ENCODE peak calls at places on chromosomes 3 and 15, in eight cellular contexts. One of them, this sample, is unnamed.

GRCh38 chr3:149898771-149899170 is 71.9 kb downstream of the PFN2 start:
- DNase-seq in stimulated activated CD4-positive, alpha-beta T cell treated with anti-CD3 and anti-CD28 coated beads, Interleukin-2, amount 100 ng/mL, for 48 hours: no peak
- DNase-seq in natural killer cell: no peak
- DNase-seq in GM04504: no peak
- DNase-seq in left colon: no peak
- DNase-seq in kidney tubule cell: peak
- DNase-seq in osteocyte: no peak
- DNase-seq in cardiac muscle cell: peak
- DNase-seq in this sample: peak

GRCh38 chr3:104547040-104547439 is 819.7 kb upstream of the ALCAM start:
- DNase-seq in stimulated activated CD4-positive, alpha-beta T cell treated with anti-CD3 and anti-CD28 coated beads, Interleukin-2, amount 100 ng/mL, for 48 hours: no peak
- DNase-seq in natural killer cell: no peak
- DNase-seq in GM04504: no peak
- DNase-seq in left colon: no peak
- DNase-seq in kidney tubule cell: no peak
- DNase-seq in osteocyte: no peak
- DNase-seq in cardiac muscle cell: no peak
- DNase-seq in this sample: no peak

GRCh38 chr3:186844908-186845307 is 2.4 kb downstream of the ADIPOQ start:
- DNase-seq in stimulated activated CD4-positive, alpha-beta T cell treated with anti-CD3 and anti-CD28 coated beads, Interleukin-2, amount 100 ng/mL, for 48 hours: no peak
- DNase-seq in natural killer cell: no peak
- DNase-seq in GM04504: no peak
- DNase-seq in left colon: no peak
- DNase-seq in kidney tubule cell: no peak
- DNase-seq in osteocyte: peak
- DNase-seq in cardiac muscle cell: no peak
- DNase-seq in this sample: no peak

GRCh38 chr3:53744351-53744750 is 101.9 kb downstream of the CHDH start:
- DNase-seq in stimulated activated CD4-positive, alpha-beta T cell treated with anti-CD3 and anti-CD28 coated beads, Interleukin-2, amount 100 ng/mL, for 48 hours: no peak
- DNase-seq in natural killer cell: no peak
- DNase-seq in GM04504: no peak
- DNase-seq in left colon: peak
- DNase-seq in kidney tubule cell: peak
- DNase-seq in osteocyte: no peak
- DNase-seq in cardiac muscle cell: no peak
- DNase-seq in this sample: no peak

GRCh38 chr3:122533931-122534334 is 19.2 kb upstream of the KPNA1 start:
- DNase-seq in stimulated activated CD4-positive, alpha-beta T cell treated with anti-CD3 and anti-CD28 coated beads, Interleukin-2, amount 100 ng/mL, for 48 hours: peak
- DNase-seq in natural killer cell: no peak
- DNase-seq in GM04504: peak
- DNase-seq in left colon: no peak
- DNase-seq in kidney tubule cell: peak
- DNase-seq in osteocyte: no peak
- DNase-seq in cardiac muscle cell: peak
- DNase-seq in this sample: peak

GRCh38 chr3:177459397-177459796 is 262.1 kb upstream of the TBL1XR1 start:
- DNase-seq in stimulated activated CD4-positive, alpha-beta T cell treated with anti-CD3 and anti-CD28 coated beads, Interleukin-2, amount 100 ng/mL, for 48 hours: no peak
- DNase-seq in natural killer cell: no peak
- DNase-seq in GM04504: no peak
- DNase-seq in left colon: no peak
- DNase-seq in kidney tubule cell: peak
- DNase-seq in osteocyte: no peak
- DNase-seq in cardiac muscle cell: peak
- DNase-seq in this sample: peak

GRCh38 chr3:23256741-23257435 is 53.8 kb downstream of the UBE2E2 start:
- DNase-seq in stimulated activated CD4-positive, alpha-beta T cell treated with anti-CD3 and anti-CD28 coated beads, Interleukin-2, amount 100 ng/mL, for 48 hours: no peak
- DNase-seq in natural killer cell: no peak
- DNase-seq in GM04504: no peak
- DNase-seq in left colon: no peak
- DNase-seq in kidney tubule cell: no peak
- DNase-seq in osteocyte: no peak
- DNase-seq in cardiac muscle cell: no peak
- DNase-seq in this sample: no peak

GRCh38 chr3:81702126-81702525 is 59.3 kb downstream of the GBE1 start:
- DNase-seq in stimulated activated CD4-positive, alpha-beta T cell treated with anti-CD3 and anti-CD28 coated beads, Interleukin-2, amount 100 ng/mL, for 48 hours: no peak
- DNase-seq in natural killer cell: no peak
- DNase-seq in GM04504: no peak
- DNase-seq in left colon: no peak
- DNase-seq in kidney tubule cell: no peak
- DNase-seq in osteocyte: no peak
- DNase-seq in cardiac muscle cell: no peak
- DNase-seq in this sample: no peak

GRCh38 chr15:74010929-74011540 is 16.5 kb downstream of the PML start:
- DNase-seq in stimulated activated CD4-positive, alpha-beta T cell treated with anti-CD3 and anti-CD28 coated beads, Interleukin-2, amount 100 ng/mL, for 48 hours: no peak
- DNase-seq in natural killer cell: no peak
- DNase-seq in GM04504: no peak
- DNase-seq in left colon: no peak
- DNase-seq in kidney tubule cell: peak
- DNase-seq in osteocyte: no peak
- DNase-seq in cardiac muscle cell: peak
- DNase-seq in this sample: peak

GRCh38 chr15:68994981-68995753 is 19.3 kb upstream of the NOX5 start:
- DNase-seq in stimulated activated CD4-positive, alpha-beta T cell treated with anti-CD3 and anti-CD28 coated beads, Interleukin-2, amount 100 ng/mL, for 48 hours: no peak
- DNase-seq in natural killer cell: no peak
- DNase-seq in GM04504: no peak
- DNase-seq in left colon: no peak
- DNase-seq in kidney tubule cell: no peak
- DNase-seq in osteocyte: peak
- DNase-seq in cardiac muscle cell: no peak
- DNase-seq in this sample: no peak

GRCh38 chr15:99925661-99926461 is 192.6 kb upstream of the LYSMD4 start:
- DNase-seq in stimulated activated CD4-positive, alpha-beta T cell treated with anti-CD3 and anti-CD28 coated beads, Interleukin-2, amount 100 ng/mL, for 48 hours: peak
- DNase-seq in natural killer cell: peak
- DNase-seq in GM04504: no peak
- DNase-seq in left colon: peak
- DNase-seq in kidney tubule cell: peak
- DNase-seq in osteocyte: peak
- DNase-seq in cardiac muscle cell: peak
- DNase-seq in this sample: no peak

GRCh38 chr3:15659254-15659975 is 57.9 kb downstream of the BTD start:
- DNase-seq in stimulated activated CD4-positive, alpha-beta T cell treated with anti-CD3 and anti-CD28 coated beads, Interleukin-2, amount 100 ng/mL, for 48 hours: no peak
- DNase-seq in natural killer cell: no peak
- DNase-seq in GM04504: no peak
- DNase-seq in left colon: no peak
- DNase-seq in kidney tubule cell: peak
- DNase-seq in osteocyte: no peak
- DNase-seq in cardiac muscle cell: peak
- DNase-seq in this sample: peak

GRCh38 chr3:42735021-42735420 is 32.4 kb upstream of the HHATL start:
- DNase-seq in stimulated activated CD4-positive, alpha-beta T cell treated with anti-CD3 and anti-CD28 coated beads, Interleukin-2, amount 100 ng/mL, for 48 hours: no peak
- DNase-seq in natural killer cell: no peak
- DNase-seq in GM04504: no peak
- DNase-seq in left colon: no peak
- DNase-seq in kidney tubule cell: no peak
- DNase-seq in osteocyte: peak
- DNase-seq in cardiac muscle cell: no peak
- DNase-seq in this sample: no peak

GRCh38 chr15:31367021-31367729 is 40.5 kb downstream of the KLF13 start:
- DNase-seq in stimulated activated CD4-positive, alpha-beta T cell treated with anti-CD3 and anti-CD28 coated beads, Interleukin-2, amount 100 ng/mL, for 48 hours: no peak
- DNase-seq in natural killer cell: no peak
- DNase-seq in GM04504: no peak
- DNase-seq in left colon: no peak
- DNase-seq in kidney tubule cell: no peak
- DNase-seq in osteocyte: no peak
- DNase-seq in cardiac muscle cell: no peak
- DNase-seq in this sample: no peak

GRCh38 chr3:128698211-128699011 is 27.6 kb upstream of the RAB7A start:
- DNase-seq in stimulated activated CD4-positive, alpha-beta T cell treated with anti-CD3 and anti-CD28 coated beads, Interleukin-2, amount 100 ng/mL, for 48 hours: peak
- DNase-seq in natural killer cell: peak
- DNase-seq in GM04504: no peak
- DNase-seq in left colon: peak
- DNase-seq in kidney tubule cell: peak
- DNase-seq in osteocyte: no peak
- DNase-seq in cardiac muscle cell: peak
- DNase-seq in this sample: no peak

GRCh38 chr3:8869613-8870012 is 93.7 kb downstream of the RAD18 start:
- DNase-seq in stimulated activated CD4-positive, alpha-beta T cell treated with anti-CD3 and anti-CD28 coated beads, Interleukin-2, amount 100 ng/mL, for 48 hours: no peak
- DNase-seq in natural killer cell: no peak
- DNase-seq in GM04504: peak
- DNase-seq in left colon: no peak
- DNase-seq in kidney tubule cell: peak
- DNase-seq in osteocyte: no peak
- DNase-seq in cardiac muscle cell: peak
- DNase-seq in this sample: peak

GRCh38 chr3:41600616-41601015 is 361.3 kb downstream of the ULK4 start:
- DNase-seq in stimulated activated CD4-positive, alpha-beta T cell treated with anti-CD3 and anti-CD28 coated beads, Interleukin-2, amount 100 ng/mL, for 48 hours: no peak
- DNase-seq in natural killer cell: no peak
- DNase-seq in GM04504: peak
- DNase-seq in left colon: no peak
- DNase-seq in kidney tubule cell: no peak
- DNase-seq in osteocyte: no peak
- DNase-seq in cardiac muscle cell: peak
- DNase-seq in this sample: peak

GRCh38 chr15:34252545-34252944 is 27.7 kb downstream of the EMC4 start:
- DNase-seq in stimulated activated CD4-positive, alpha-beta T cell treated with anti-CD3 and anti-CD28 coated beads, Interleukin-2, amount 100 ng/mL, for 48 hours: no peak
- DNase-seq in natural killer cell: no peak
- DNase-seq in GM04504: no peak
- DNase-seq in left colon: no peak
- DNase-seq in kidney tubule cell: no peak
- DNase-seq in osteocyte: no peak
- DNase-seq in cardiac muscle cell: no peak
- DNase-seq in this sample: no peak

GRCh38 chr3:13708871-13709595 is 160.1 kb downstream of the FBLN2 start:
- DNase-seq in stimulated activated CD4-positive, alpha-beta T cell treated with anti-CD3 and anti-CD28 coated beads, Interleukin-2, amount 100 ng/mL, for 48 hours: no peak
- DNase-seq in natural killer cell: peak
- DNase-seq in GM04504: no peak
- DNase-seq in left colon: peak
- DNase-seq in kidney tubule cell: no peak
- DNase-seq in osteocyte: peak
- DNase-seq in cardiac muscle cell: no peak
- DNase-seq in this sample: no peak

GRCh38 chr3:138458774-138459499 is 24.5 kb downstream of the ESYT3 start:
- DNase-seq in stimulated activated CD4-positive, alpha-beta T cell treated with anti-CD3 and anti-CD28 coated beads, Interleukin-2, amount 100 ng/mL, for 48 hours: no peak
- DNase-seq in natural killer cell: no peak
- DNase-seq in GM04504: no peak
- DNase-seq in left colon: no peak
- DNase-seq in kidney tubule cell: no peak
- DNase-seq in osteocyte: peak
- DNase-seq in cardiac muscle cell: no peak
- DNase-seq in this sample: no peak

GRCh38 chr3:152209060-152209459 is 59.7 kb upstream of the MBNL1 start:
- DNase-seq in stimulated activated CD4-positive, alpha-beta T cell treated with anti-CD3 and anti-CD28 coated beads, Interleukin-2, amount 100 ng/mL, for 48 hours: no peak
- DNase-seq in natural killer cell: no peak
- DNase-seq in GM04504: no peak
- DNase-seq in left colon: no peak
- DNase-seq in kidney tubule cell: peak
- DNase-seq in osteocyte: no peak
- DNase-seq in cardiac muscle cell: no peak
- DNase-seq in this sample: peak

GRCh38 chr15:69170597-69170996 is 10.2 kb downstream of the GLCE start:
- DNase-seq in stimulated activated CD4-positive, alpha-beta T cell treated with anti-CD3 and anti-CD28 coated beads, Interleukin-2, amount 100 ng/mL, for 48 hours: no peak
- DNase-seq in natural killer cell: no peak
- DNase-seq in GM04504: no peak
- DNase-seq in left colon: no peak
- DNase-seq in kidney tubule cell: no peak
- DNase-seq in osteocyte: no peak
- DNase-seq in cardiac muscle cell: no peak
- DNase-seq in this sample: no peak